ENCODE peak calls at places on chromosome 6, in six cellular contexts. D is tibial artery, U is cardiac muscle cell, C is AG09309, G is cardiac fibroblast, M is A673. J is an unnamed sample.

GRCh38 chr6:105851181-105851580 is 235.0 kb upstream of the PRDM1 start:
- DNase-seq in D (no peak), U (no peak), C (peak), G (no peak), M (no peak), J (no peak)

GRCh38 chr6:147438758-147439528 is 69.5 kb upstream of the SAMD5 start:
- DNase-seq in D (no peak), U (no peak), C (no peak), G (no peak), M (no peak), J (no peak)

GRCh38 chr6:117933471-117933870 is 26.4 kb downstream of the SLC35F1 start:
- DNase-seq in D (no peak), U (no peak), C (no peak), G (no peak), M (no peak), J (no peak)

GRCh38 chr6:71126506-71126905 is 162.1 kb upstream of the OGFRL1 start:
- DNase-seq in D (no peak), U (no peak), C (no peak), G (no peak), M (no peak), J (no peak)

GRCh38 chr6:90977513-90977912 is 390.6 kb upstream of the MAP3K7 start:
- DNase-seq in D (no peak), U (no peak), C (no peak), G (no peak), M (no peak), J (no peak)

GRCh38 chr6:85483041-85483700 is 33.3 kb downstream of the NT5E start:
- DNase-seq in D (peak), U (peak), C (no peak), G (peak), M (peak), J (no peak)

GRCh38 chr6:46044876-46045617 is 29.4 kb upstream of the CLIC5 start:
- DNase-seq in D (peak), U (peak), C (peak), G (peak), M (peak), J (peak)

GRCh38 chr6:44000164-44000842 is 126.9 kb downstream of the MRPL14 start:
- DNase-seq in D (no peak), U (no peak), C (no peak), G (no peak), M (peak), J (no peak)

GRCh38 chr6:2309138-2309537 is 63.7 kb upstream of the GMDS start:
- DNase-seq in D (no peak), U (no peak), C (no peak), G (no peak), M (no peak), J (no peak)

GRCh38 chr6:134642217-134642616 is 307.7 kb downstream of the ALDH8A1 start:
- DNase-seq in D (no peak), U (peak), C (peak), G (peak), M (no peak), J (no peak)

GRCh38 chr6:32868257-32868788 is 14.3 kb downstream of the PSMB9 start:
- DNase-seq in D (peak), U (peak), C (no peak), G (peak), M (peak), J (peak)

GRCh38 chr6:13294499-13295069 is 33.8 kb downstream of the TBC1D7 start:
- DNase-seq in D (no peak), U (peak), C (no peak), G (no peak), M (peak), J (no peak)

GRCh38 chr6:158049055-158050028 is 67.7 kb downstream of the SYNJ2 start:
- DNase-seq in D (no peak), U (no peak), C (no peak), G (no peak), M (no peak), J (no peak)

GRCh38 chr6:116866281-116866871 is 10.7 kb upstream of the RFX6 start:
- DNase-seq in D (no peak), U (no peak), C (no peak), G (no peak), M (no peak), J (no peak)

GRCh38 chr6:112745765-112746164 is 398.6 kb downstream of the RFPL4B start:
- DNase-seq in D (no peak), U (peak), C (no peak), G (peak), M (no peak), J (no peak)

GRCh38 chr6:34736838-34737237 is 20.5 kb upstream of the SNRPC start:
- DNase-seq in D (no peak), U (no peak), C (no peak), G (no peak), M (no peak), J (no peak)

GRCh38 chr6:105982761-105983600 is 103.2 kb upstream of the PRDM1 start:
- DNase-seq in D (no peak), U (no peak), C (no peak), G (no peak), M (no peak), J (no peak)

GRCh38 chr6:13710552-13711383 is 867 bp downstream of the RANBP9 start:
- DNase-seq in D (peak), U (no peak), C (no peak), G (no peak), M (peak), J (no peak)

GRCh38 chr6:74946961-74947360 is 258.9 kb downstream of the COL12A1 start:
- DNase-seq in D (no peak), U (peak), C (no peak), G (peak), M (no peak), J (peak)

GRCh38 chr6:139230421-139230840 is 61.4 kb downstream of the TXLNB start:
- DNase-seq in D (no peak), U (peak), C (no peak), G (peak), M (peak), J (no peak)

GRCh38 chr6:43481075-43481474 is 3.7 kb downstream of the TJAP1 start:
- DNase-seq in D (no peak), U (no peak), C (no peak), G (no peak), M (no peak), J (no peak)

GRCh38 chr6:73586416-73586974 is 65.7 kb upstream of the EEF1A1 start:
- DNase-seq in D (no peak), U (peak), C (peak), G (peak), M (no peak), J (no peak)

GRCh38 chr6:125818225-125818657 is 27.5 kb downstream of the NCOA7 start:
- DNase-seq in D (no peak), U (no peak), C (no peak), G (no peak), M (no peak), J (no peak)

GRCh38 chr6:51166914-51167313 is 348.2 kb downstream of the TFAP2B start:
- DNase-seq in D (no peak), U (no peak), C (no peak), G (no peak), M (no peak), J (no peak)

DNA sequence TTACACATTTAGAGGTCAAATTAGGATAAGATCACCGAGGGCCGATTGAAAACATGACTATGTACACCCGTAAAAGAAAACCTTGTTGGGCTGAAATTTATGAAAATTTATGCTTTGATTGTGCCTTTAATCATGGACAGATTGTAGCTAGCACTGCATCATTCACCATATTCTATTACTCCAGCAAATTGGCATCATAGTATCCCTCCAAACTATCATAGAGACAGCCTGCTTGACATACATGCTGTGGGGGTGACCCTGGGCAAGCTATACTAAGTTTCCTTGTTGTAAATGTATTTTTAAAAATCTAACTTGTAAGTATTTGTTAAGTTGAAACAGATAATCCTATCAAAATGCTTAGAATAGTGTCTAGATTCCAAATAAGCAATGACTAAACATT is 102.7 kb downstream of the HFE start:
- DNase-seq in D (no peak), U (no peak), C (no peak), G (no peak), M (no peak), J (no peak)
- H3K4me3 ChIP-seq in D (no peak), U (no peak), C (no peak), G (no peak), M (no peak), J (no peak)

DNA sequence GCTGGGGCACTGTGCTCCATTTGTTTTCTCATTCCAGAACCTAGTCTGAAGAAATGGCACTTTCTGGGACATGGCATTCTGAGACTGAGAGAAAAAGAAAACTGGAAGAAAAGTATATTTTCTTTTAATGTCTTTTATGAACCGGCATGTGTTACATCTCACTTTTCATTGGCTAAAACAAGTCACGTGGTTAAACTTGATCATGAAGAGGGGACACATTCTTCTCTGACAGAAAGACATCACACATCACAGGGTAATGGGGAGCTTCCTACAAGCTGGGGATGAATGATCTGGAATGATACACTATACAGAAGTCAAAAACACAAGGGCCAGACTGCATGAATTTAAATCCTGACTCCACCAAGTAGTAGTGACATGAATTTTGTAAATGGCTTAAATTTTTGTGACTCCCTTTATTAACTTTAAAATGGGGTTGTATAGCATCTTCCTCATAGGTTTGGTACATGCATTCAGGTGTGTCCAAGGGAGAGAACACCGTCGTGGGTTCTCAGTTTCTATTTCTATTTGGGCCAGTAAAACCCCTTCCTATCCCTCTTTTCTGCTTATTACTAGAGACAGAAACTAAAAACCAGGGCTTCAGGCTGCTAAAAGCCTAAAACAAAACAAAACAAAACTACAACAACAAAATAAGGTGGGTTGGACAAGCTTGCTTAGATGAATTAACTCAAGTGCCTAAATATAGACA is 61.7 kb upstream of the GFRAL start:
- DNase-seq in D (no peak), U (no peak), C (no peak), G (no peak), M (no peak), J (no peak)
- TF ChIP-seq CTCF in D (no peak), U (no peak), C (no peak), G (no peak), M (no peak), J (no peak)

GRCh38 chr6:4344317-4344899 is 209.0 kb upstream of the ECI2 start:
- DNase-seq in D (no peak), U (no peak), C (no peak), G (no peak), M (no peak), J (no peak)
- H3K4me3 ChIP-seq in D (no peak), U (no peak), C (no peak), G (no peak), M (no peak), J (no peak)

GRCh38 chr6:15792842-15793241 is 130.0 kb upstream of the DTNBP1 start:
- DNase-seq in D (no peak), U (no peak), C (no peak), G (no peak), M (no peak), J (no peak)
- TF ChIP-seq CTCF in D (no peak), U (no peak), C (no peak), G (no peak), M (no peak), J (no peak)

DNA sequence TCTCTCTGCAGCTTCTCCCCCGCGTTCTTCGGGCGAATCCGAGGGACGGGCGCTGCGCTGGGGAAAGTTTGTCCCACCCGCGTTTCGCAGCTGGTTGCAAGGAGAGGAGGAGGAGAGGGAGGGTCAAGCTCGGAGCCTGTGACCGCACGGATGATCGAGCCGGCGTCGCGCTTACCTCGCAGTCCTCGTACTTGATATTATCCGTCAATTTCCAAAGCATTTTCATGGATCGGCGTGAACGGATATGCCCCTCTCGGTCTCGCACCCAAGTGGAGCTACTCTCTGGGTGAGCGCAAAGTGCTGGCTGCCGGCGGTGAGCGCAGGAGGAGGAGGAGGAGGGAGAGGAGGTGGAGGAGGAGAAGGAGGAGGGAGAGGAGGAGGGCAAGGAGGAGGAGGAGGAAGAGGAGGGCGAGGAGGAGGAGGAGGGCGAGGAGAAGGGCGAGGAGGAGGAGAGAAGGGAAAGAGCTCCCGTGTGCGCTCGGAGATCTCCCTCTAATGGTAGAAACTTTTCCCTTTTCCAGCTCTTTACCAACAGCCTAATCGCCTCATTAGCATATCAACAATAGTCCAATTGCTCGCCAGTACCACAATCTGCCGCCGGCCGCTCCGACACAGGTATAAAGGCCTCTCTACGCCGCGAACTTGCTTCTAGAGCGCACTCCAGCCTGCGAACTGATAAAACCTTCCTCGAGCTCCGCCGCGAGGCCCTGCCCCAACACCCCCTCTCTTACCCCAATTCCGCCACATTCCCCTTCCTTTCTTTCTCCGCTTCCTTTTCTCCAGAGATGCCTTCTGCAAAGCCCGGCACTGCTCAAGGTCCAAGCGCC is at the start of gene TFAP2A:
- DNase-seq in D (no peak), U (peak), C (no peak), G (peak), M (peak), J (no peak)
- H3K4me3 ChIP-seq in D (peak), U (no peak), C (peak), G (peak), M (peak), J (peak)

DNA sequence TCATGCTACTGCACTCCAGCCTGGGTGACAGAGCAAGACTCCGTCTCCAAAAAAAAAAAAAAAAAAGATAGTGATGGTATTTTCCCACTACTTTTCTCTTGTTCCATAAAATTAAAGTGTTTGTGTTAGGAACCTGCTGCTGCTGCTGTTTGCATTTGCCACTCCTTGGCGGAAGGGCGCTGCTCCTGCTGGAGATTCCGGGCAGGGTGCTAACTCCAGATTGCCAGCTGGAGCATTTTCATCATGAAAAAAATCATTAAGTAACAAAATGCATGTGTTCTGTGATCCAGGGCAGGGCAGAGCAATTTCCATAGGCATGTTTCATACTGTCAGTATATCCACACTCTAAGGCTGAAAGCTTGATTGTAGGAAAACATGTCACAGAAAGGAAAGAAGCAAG is 24.1 kb downstream of the PBOV1 start:
- DNase-seq in D (no peak), U (no peak), C (no peak), G (no peak), M (no peak), J (no peak)
- TF ChIP-seq CTCF in D (no peak), U (no peak), C (no peak), G (no peak), M (no peak), J (no peak)

DNA sequence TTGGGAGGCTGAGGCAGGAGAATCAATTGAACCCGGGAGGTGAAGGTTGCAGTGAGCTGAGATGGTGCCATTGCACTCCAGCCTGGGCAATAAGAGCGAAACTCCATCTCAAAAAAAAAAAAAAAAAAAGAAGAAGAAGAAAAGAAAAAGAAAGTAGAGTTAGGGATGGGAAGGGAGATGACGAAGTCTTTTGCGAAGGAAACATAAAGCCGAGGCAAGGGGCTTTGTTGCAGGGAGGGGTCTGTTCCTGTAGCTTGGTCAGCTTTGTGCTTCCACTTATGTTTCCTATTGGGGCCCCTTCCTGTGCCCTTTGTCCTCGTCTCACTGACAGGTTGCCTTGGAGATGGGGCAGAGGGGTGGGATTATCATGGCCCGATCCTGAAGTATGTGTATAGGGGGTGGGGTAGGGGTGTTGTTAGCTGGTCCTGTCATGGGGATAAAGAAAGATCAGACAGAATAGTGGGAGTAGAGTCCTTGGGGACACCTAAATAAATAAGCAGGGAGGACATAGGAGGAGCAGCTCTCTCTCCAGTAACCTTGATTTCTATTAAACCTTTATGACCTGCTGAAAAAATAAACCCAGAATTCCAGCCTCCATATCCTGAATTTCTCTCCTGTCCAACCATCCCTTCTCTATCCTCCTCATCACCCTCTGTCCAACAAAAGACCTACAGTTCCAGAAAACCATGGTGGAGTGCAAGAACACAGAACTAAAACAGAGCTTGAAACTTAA is 1.2 kb upstream of the CLIC1 start:
- DNase-seq in D (no peak), U (peak), C (no peak), G (peak), M (peak), J (no peak)
- H3K4me3 ChIP-seq in D (no peak), U (peak), C (no peak), G (no peak), M (peak), J (peak)

GRCh38 chr6:160450849-160451248 is 102.7 kb downstream of the SLC22A3 start:
- DNase-seq in D (no peak), U (no peak), C (no peak), G (no peak), M (no peak), J (no peak)

GRCh38 chr6:160454303-160454702 is 106.1 kb downstream of the SLC22A3 start:
- DNase-seq in D (no peak), U (no peak), C (no peak), G (no peak), M (no peak), J (no peak)

GRCh38 chr6:160457843-160458242 is 109.7 kb downstream of the SLC22A3 start:
- DNase-seq in D (no peak), U (no peak), C (no peak), G (no peak), M (no peak), J (no peak)

GRCh38 chr6:160455484-160456213 is 107.5 kb downstream of the SLC22A3 start:
- DNase-seq in D (peak), U (peak), C (no peak), G (peak), M (peak), J (peak)

GRCh38 chr6:160456214-160456546 is 108.0 kb downstream of the SLC22A3 start:
- DNase-seq in D (no peak), U (no peak), C (no peak), G (no peak), M (no peak), J (no peak)
- TF ChIP-seq CTCF in D (no peak), U (no peak), C (no peak), G (no peak), M (peak), J (no peak)

DNA sequence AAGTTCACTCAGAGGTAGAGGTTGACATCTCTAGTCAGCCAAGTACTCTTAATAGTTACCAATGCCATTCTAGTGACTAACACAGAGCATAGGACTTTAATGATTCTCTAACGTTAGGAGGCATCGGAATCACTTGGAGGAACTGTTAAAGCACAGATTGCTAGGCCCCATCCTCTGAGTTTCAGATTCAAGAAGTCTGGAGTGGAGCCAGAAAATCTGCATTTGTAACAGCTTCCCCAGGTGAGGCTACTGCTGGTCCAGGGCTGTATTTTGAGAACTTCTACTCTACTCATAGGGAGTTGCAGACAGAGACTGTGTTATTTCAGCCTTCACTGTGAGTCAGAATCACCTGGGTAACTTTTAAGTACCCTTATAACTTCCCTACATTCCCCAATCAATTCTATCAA is 5.7 kb downstream of the LMBRD1 start:
- DNase-seq in D (no peak), U (no peak), C (no peak), G (no peak), M (peak), J (no peak)
- H3K4me3 ChIP-seq in D (no peak), U (no peak), C (no peak), G (no peak), M (no peak), J (no peak)

DNA sequence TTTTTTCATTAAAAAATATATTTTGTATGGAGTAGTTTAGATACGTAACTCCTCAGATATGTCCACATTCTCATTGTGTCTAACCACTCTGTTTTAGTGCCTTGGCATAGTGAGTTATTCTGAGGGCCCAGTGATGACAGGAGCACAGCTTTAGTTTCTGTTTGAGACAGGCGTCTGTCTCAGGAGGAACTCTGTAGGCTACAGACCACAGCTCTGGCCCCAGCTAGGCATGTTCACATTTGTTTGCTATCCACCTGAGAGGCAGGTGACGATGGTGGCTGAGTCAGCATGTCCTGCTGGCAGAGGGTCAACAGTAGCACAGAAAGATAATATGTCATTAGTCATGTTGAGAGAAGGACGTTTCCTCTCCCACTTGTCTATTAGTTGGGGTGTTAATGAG is 16.3 kb downstream of the LRRC1 start:
- DNase-seq in D (no peak), U (no peak), C (no peak), G (no peak), M (no peak), J (no peak)
- TF ChIP-seq CTCF in D (no peak), U (no peak), C (no peak), G (no peak), M (no peak), J (no peak)